ENCODE peak calls at places on chromosome X, in ten cellular contexts. W, A, P, U, X, N, S, Q, Y and I are unnamed samples.

GRCh38 chrX:30215357-30215843 is at the start of gene MAGEB2:
- DNase-seq in A (no peak), N (no peak), Q (no peak), X (no peak), S (peak; percentile 90), P (no peak), Y (no peak), U (no peak), W (no peak), I (no peak)

GRCh38 chrX:1434871-1435240 is 17.9 kb downstream of the ASMTL start:
- DNase-seq in U (no peak), Y (no peak), P (no peak), A (no peak), W (no peak), N (no peak), S (no peak), Q (no peak), X (no peak), I (no peak)

GRCh38 chrX:56231706-56232105 is 450 bp upstream of the KLF8 start:
- DNase-seq in Q (no peak), A (no peak), N (no peak), Y (no peak), P (no peak), S (no peak), X (no peak), U (no peak), W (no peak), I (no peak)

GRCh38 chrX:84318661-84319060 is 130.7 kb upstream of the RPS6KA6 start:
- DNase-seq in Y (no peak), A (no peak), P (no peak), Q (no peak), U (no peak), W (no peak), N (no peak), X (no peak), S (no peak), I (no peak)

GRCh38 chrX:77493677-77494553 is 46.7 kb downstream of the FGF16 start:
- DNase-seq in S (peak; percentile 54), X (peak; percentile 66), A (no peak), P (no peak), Y (no peak), Q (no peak), U (no peak), N (no peak), W (no peak), I (no peak)

GRCh38 chrX:13414006-13414647 is 94.3 kb upstream of the ATXN3L start:
- DNase-seq in Q (no peak), N (no peak), A (no peak), U (no peak), X (no peak), W (no peak), S (no peak), P (no peak), Y (no peak), I (no peak)

GRCh38 chrX:101257448-101258259 is 33.5 kb downstream of the TAF7L start:
- DNase-seq in A (no peak), W (no peak), Y (peak; percentile 9), S (peak; percentile 46), N (no peak), X (peak; percentile 26), U (no peak), P (no peak), Q (no peak), I (no peak)

GRCh38 chrX:150270622-150271021 is 92.5 kb upstream of the MAMLD1 start:
- DNase-seq in Q (no peak), W (no peak), X (no peak), N (no peak), A (no peak), U (no peak), S (no peak), P (no peak), Y (no peak), I (no peak)

GRCh38 chrX:52574416-52575275 is 57.8 kb upstream of the XAGE1B start:
- DNase-seq in W (no peak), P (peak; percentile 14), Q (peak; percentile 24), A (no peak), S (peak; percentile 16), Y (peak; percentile 65), U (peak; percentile 38), X (peak; percentile 53), N (peak; percentile 70), I (peak; percentile 2)

GRCh38 chrX:13622565-13622964 is 30.4 kb upstream of the TCEANC start:
- DNase-seq in N (no peak), Y (no peak), W (no peak), U (no peak), A (no peak), P (no peak), Q (no peak), X (no peak), S (no peak), I (no peak)

GRCh38 chrX:40098264-40099045 is 697 bp upstream of the BCOR start:
- DNase-seq in S (peak; percentile 61), A (peak; percentile 52), X (peak; percentile 83), P (no peak), U (no peak), Y (peak; percentile 74), N (peak; percentile 58), W (peak; percentile 40), Q (peak; percentile 42), I (no peak)

GRCh38 chrX:39050427-39050826 is 249.2 kb downstream of the MID1IP1 start:
- DNase-seq in W (no peak), A (no peak), Y (no peak), Q (no peak), X (no peak), N (no peak), P (peak; percentile 29), U (no peak), S (no peak), I (no peak)

GRCh38 chrX:68761086-68761485 is 67.7 kb upstream of the EFNB1 start:
- DNase-seq in Y (no peak), U (no peak), A (no peak), S (no peak), Q (no peak), W (no peak), X (no peak), P (no peak), N (no peak), I (no peak)

GRCh38 chrX:102934624-102935023 is 2.4 kb upstream of the RAB40AL start:
- DNase-seq in N (peak; percentile 50), S (peak; percentile 13), A (no peak), Y (peak; percentile 46), Q (no peak), W (no peak), X (peak; percentile 26), P (peak; percentile 12), U (peak; percentile 42), I (no peak)

GRCh38 chrX:22742174-22742573 is 257.6 kb upstream of the DDX53 start:
- DNase-seq in Q (no peak), A (no peak), U (no peak), Y (no peak), S (peak; percentile 2), P (no peak), W (no peak), N (no peak), X (no peak), I (no peak)

GRCh38 chrX:132077414-132077813 is 50.4 kb downstream of the FRMD7 start:
- DNase-seq in A (no peak), P (no peak), N (no peak), Y (no peak), X (no peak), Q (no peak), W (no peak), S (no peak), U (no peak), I (no peak)

GRCh38 chrX:88424541-88424940 is 322.5 kb upstream of the CPXCR1 start:
- DNase-seq in U (no peak), A (no peak), N (no peak), P (no peak), X (no peak), W (no peak), Y (no peak), S (no peak), Q (no peak), I (no peak)

GRCh38 chrX:149540133-149540620 is 635 bp upstream of the EOLA1 start:
- DNase-seq in U (peak; percentile 87), Y (peak; percentile 91), N (peak; percentile 90), Q (peak; percentile 86), S (no peak), P (peak; percentile 89), A (peak; percentile 92), W (peak; percentile 93), X (peak; percentile 93), I (no peak)

GRCh38 chrX:57155171-57155570 is 18.0 kb upstream of the SPIN2A start:
- DNase-seq in S (no peak), Y (no peak), A (peak; percentile 44), W (no peak), Q (no peak), X (no peak), U (no peak), P (no peak), N (no peak), I (no peak)

GRCh38 chrX:68894513-68895338 is 65.9 kb downstream of the EFNB1 start:
- DNase-seq in W (peak; percentile 54), X (peak; percentile 79), A (peak; percentile 70), P (peak; percentile 38), N (peak; percentile 93), Q (peak; percentile 34), Y (peak; percentile 24), U (no peak), S (no peak), I (no peak)

GRCh38 chrX:83906921-83907320 is 46.0 kb downstream of the CYLC1 start:
- DNase-seq in X (no peak), P (no peak), Y (no peak), Q (no peak), S (no peak), W (no peak), A (no peak), N (no peak), U (no peak), I (no peak)

GRCh38 chrX:700936-701335 is 70.3 kb downstream of the SHOX start:
- DNase-seq in P (no peak), W (no peak), S (no peak), U (no peak), Y (no peak), X (no peak), Q (no peak), N (no peak), A (no peak), I (no peak)

GRCh38 chrX:123647244-123647643 is 85.6 kb downstream of the THOC2 start:
- DNase-seq in P (no peak), Q (no peak), N (no peak), X (no peak), S (no peak), U (no peak), A (no peak), Y (no peak), W (no peak), I (no peak)

GRCh38 chrX:24100713-24101112 is 46.0 kb downstream of the EIF2S3 start:
- DNase-seq in N (peak; percentile 4), U (no peak), Q (no peak), A (no peak), P (no peak), Y (no peak), W (no peak), S (no peak), X (peak; percentile 11), I (no peak)

GRCh38 chrX:19747672-19748610 is 139.5 kb downstream of the SH3KBP1 start:
- DNase-seq in P (no peak), Q (no peak), N (no peak), X (no peak), A (no peak), Y (peak; percentile 93), W (no peak), S (no peak), U (peak; percentile 21), I (no peak)

GRCh38 chrX:19381326-19381725 is 37.6 kb downstream of the PDHA1 start:
- DNase-seq in Y (no peak), U (no peak), W (no peak), A (no peak), N (no peak), S (no peak), X (no peak), P (no peak), Q (no peak), I (no peak)

GRCh38 chrX:109485470-109486340 is 3.8 kb upstream of the GUCY2F start:
- DNase-seq in N (peak; percentile 74), S (peak; percentile 74), X (peak; percentile 80), W (peak; percentile 18), A (peak; percentile 34), P (peak; percentile 44), Q (peak; percentile 21), U (peak; percentile 25), Y (peak; percentile 80), I (peak; percentile 34)

GRCh38 chrX:106612403-106612789 is 618 bp downstream of the RADX start:
- DNase-seq in X (peak; percentile 5), Y (peak; percentile 0), A (no peak), S (no peak), Q (no peak), U (no peak), N (no peak), W (no peak), P (no peak), I (no peak)